ENCODE peak calls at places on chromosomes 6 and 20, in five cellular contexts. T is foreskin fibroblast, A is epithelial cell of esophagus, E is stomach, S is pancreas. B is an unnamed sample.

GRCh38 chr6:41021832-41022231 is 17.2 kb downstream of the UNC5CL start:
- DNase-seq in T (peak; percentile 51), A (peak; percentile 76), E (no peak), S (peak; percentile 56), B (no peak)

GRCh38 chr20:47428851-47429336 is 72.4 kb upstream of the ZMYND8 start:
- DNase-seq in T (no peak), A (no peak), E (no peak), S (no peak), B (no peak)

GRCh38 chr6:11030904-11031303 is 13.2 kb downstream of the ELOVL2 start:
- DNase-seq in T (no peak), A (no peak), E (no peak), S (no peak), B (no peak)

GRCh38 chr6:16764188-16764950 is 3.1 kb upstream of the ATXN1 start:
- DNase-seq in T (no peak), A (peak; percentile 50), E (no peak), S (no peak), B (no peak)

GRCh38 chr20:24389686-24390085 is 79.7 kb upstream of the SYNDIG1 start:
- DNase-seq in T (no peak), A (no peak), E (no peak), S (no peak), B (no peak)

GRCh38 chr6:36094786-36095496 is 35.4 kb upstream of the MAPK13 start:
- DNase-seq in T (peak; percentile 66), A (peak; percentile 75), E (peak; percentile 90), S (peak; percentile 80), B (peak; percentile 87)

GRCh38 chr6:56902551-56903464 is 52.1 kb upstream of the BEND6 start:
- DNase-seq in T (peak; percentile 54), A (peak; percentile 39), E (no peak), S (no peak), B (no peak)

GRCh38 chr6:156809034-156809433 is 31.9 kb downstream of the ARID1B start:
- DNase-seq in T (peak; percentile 74), A (no peak), E (no peak), S (no peak), B (no peak)

GRCh38 chr6:160036331-160036695 is 67.4 kb downstream of the IGF2R start:
- DNase-seq in T (no peak), A (no peak), E (no peak), S (no peak), B (no peak)

GRCh38 chr6:139388384-139388783 is 13.9 kb upstream of the CITED2 start:
- DNase-seq in T (no peak), A (no peak), E (no peak), S (no peak), B (no peak)

GRCh38 chr6:34526992-34527728 is 29.0 kb downstream of the SPDEF start:
- DNase-seq in T (peak; percentile 85), A (peak; percentile 95), E (peak; percentile 98), S (peak; percentile 98), B (peak; percentile 98)
- H3K4me3 ChIP-seq in T (peak overlapping the region; percentile 42), A (peak overlapping the region; percentile 20), E (peak overlapping the region; percentile 25), S (peak overlapping the region; percentile 19), B (peak overlapping the region; percentile 36)

GRCh38 chr20:52178691-52179090 is 12.9 kb downstream of the ZFP64 start:
- DNase-seq in T (no peak), A (no peak), E (no peak), S (no peak), B (no peak)

GRCh38 chr20:52172392-52173047 is 19.1 kb downstream of the ZFP64 start:
- DNase-seq in T (no peak), A (peak; percentile 4), E (no peak), S (no peak), B (no peak)

GRCh38 chr20:52179331-52180166 is 12.0 kb downstream of the ZFP64 start:
- DNase-seq in T (no peak), A (no peak), E (no peak), S (no peak), B (no peak)

GRCh38 chr20:52180167-52180840 is 11.3 kb downstream of the ZFP64 start:
- DNase-seq in T (no peak), A (no peak), E (no peak), S (no peak), B (no peak)

GRCh38 chr20:52175840-52176239 is 15.7 kb downstream of the ZFP64 start:
- DNase-seq in T (no peak), A (no peak), E (no peak), S (no peak), B (no peak)
- H3K4me3 ChIP-seq in T (no peak overlapping the region), A (no peak overlapping the region), E (no peak overlapping the region), S (no peak overlapping the region), B (no peak overlapping the region)

GRCh38 chr6:80104520-80104919 is 2.0 kb upstream of the BCKDHB start:
- DNase-seq in T (no peak), A (no peak), E (no peak), S (no peak), B (no peak)

GRCh38 chr6:80106418-80107235 is at the start of gene BCKDHB:
- DNase-seq in T (peak; percentile 98), A (peak; percentile 99), E (peak; percentile 98), S (peak; percentile 98), B (peak; percentile 99)

GRCh38 chr6:80105972-80106417 is 476 bp upstream of the BCKDHB start:
- DNase-seq in T (no peak), A (no peak), E (no peak), S (no peak), B (no peak)
- H3K4me3 ChIP-seq in T (peak overlapping the region; percentile 88), A (peak overlapping the region; percentile 84), E (peak overlapping the region; percentile 71), S (peak overlapping the region; percentile 70), B (peak overlapping the region; percentile 93)

GRCh38 chr20:5119143-5119434 is 669 bp downstream of the PCNA start:
- DNase-seq in T (no peak), A (no peak), E (no peak), S (no peak), B (no peak)
- H3K4me3 ChIP-seq in T (peak overlapping the region; percentile 87), A (peak overlapping the region; percentile 89), E (peak overlapping the region; percentile 70), S (peak overlapping the region; percentile 71), B (peak overlapping the region; percentile 90)

GRCh38 chr6:147421903-147422302 is 86.6 kb upstream of the SAMD5 start:
- DNase-seq in T (no peak), A (no peak), E (no peak), S (no peak), B (no peak)

GRCh38 chr6:147417954-147418353 is 90.5 kb upstream of the SAMD5 start:
- DNase-seq in T (no peak), A (no peak), E (no peak), S (no peak), B (no peak)

GRCh38 chr6:147423111-147423510 is 85.4 kb upstream of the SAMD5 start:
- DNase-seq in T (no peak), A (no peak), E (no peak), S (no peak), B (no peak)

GRCh38 chr6:147416622-147417021 is 91.9 kb upstream of the SAMD5 start:
- DNase-seq in T (no peak), A (no peak), E (no peak), S (no peak), B (no peak)

DNA sequence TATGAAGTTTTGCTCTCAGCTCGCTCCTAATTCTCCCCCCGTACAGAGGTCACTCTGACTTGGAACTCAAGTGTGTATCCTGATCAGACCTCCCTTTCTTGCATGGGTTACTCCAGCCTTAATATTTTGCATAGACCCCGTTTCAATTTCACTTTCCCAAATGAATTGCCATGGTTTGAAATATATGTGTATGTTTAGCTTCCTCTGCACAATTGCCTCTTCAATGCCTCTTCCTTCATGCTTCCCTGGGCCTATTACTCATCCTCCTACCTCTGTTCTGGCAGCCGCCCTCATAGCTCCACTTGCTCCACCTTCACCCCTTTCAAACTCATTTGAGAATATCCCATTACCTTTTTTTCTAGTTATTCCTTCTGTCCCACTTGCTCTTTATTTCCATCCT is 90.0 kb upstream of the SAMD5 start:
- DNase-seq in T (no peak), A (peak; percentile 17), E (no peak), S (no peak), B (no peak)
- H3K4me3 ChIP-seq in T (no peak overlapping the region), A (no peak overlapping the region), E (no peak overlapping the region), S (no peak overlapping the region), B (no peak overlapping the region)

DNA sequence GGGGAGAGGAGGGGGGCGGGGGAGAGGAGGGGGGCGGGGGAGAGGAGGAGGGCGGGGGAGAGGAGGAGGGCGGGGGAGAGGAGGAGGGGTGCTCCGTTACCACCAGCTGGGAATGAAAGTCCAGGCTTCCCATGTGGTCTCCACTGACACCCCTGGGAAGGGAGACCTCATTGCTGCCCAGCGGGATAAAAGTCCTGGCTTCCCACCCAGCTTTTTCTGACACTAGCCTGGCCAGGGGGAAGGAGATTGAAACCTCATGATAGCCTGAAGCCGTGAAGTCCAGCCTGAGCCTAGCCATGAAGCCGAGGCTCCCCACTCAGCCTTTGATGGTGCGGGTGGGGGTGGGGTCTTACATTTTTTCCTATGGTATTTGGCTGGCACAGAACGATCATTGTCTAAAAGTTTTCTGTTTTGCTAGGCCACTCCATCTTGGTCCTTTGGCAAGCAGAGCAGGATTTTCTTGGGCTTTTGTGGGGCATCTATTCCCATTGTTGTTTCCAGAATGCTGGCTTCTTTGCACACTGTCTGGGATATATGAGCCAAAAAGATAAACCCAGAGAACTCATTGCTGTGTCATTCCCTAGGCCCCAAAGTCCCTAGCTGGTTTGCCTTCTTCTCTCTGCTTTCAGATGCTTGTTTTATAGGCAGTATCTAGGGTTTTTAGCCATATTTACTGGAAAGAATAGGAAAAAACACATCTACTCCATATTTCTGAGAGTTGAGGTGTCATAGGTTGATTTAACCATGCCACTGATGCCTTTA is 67.9 kb upstream of the RNF24 start:
- DNase-seq in T (no peak), A (no peak), E (no peak), S (no peak), B (no peak)
- H3K4me3 ChIP-seq in T (no peak overlapping the region), A (no peak overlapping the region), E (no peak overlapping the region), S (no peak overlapping the region), B (no peak overlapping the region)

DNA sequence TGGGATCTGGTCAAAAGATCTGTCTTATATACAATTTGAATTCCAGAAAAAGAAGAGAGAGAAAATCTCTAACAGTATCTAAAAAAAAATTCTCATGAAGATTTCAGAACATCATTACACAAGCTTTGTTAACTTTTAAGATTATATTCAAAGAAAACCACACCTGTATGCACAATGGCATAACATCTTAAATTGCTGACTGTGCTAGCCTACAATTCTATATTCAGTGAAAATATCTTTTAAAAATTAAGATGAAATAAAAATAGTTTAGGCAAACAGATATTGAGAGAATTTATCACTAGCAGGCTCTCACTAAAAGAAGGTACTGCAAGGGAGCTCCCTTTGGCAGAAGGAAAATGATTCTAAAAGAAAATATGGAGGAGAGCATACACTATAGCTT is 100.3 kb downstream of the BCKDHB start:
- DNase-seq in T (no peak), A (no peak), E (no peak), S (no peak), B (no peak)
- H3K4me3 ChIP-seq in T (no peak overlapping the region), A (no peak overlapping the region), E (no peak overlapping the region), S (no peak overlapping the region), B (no peak overlapping the region)

GRCh38 chr6:1395941-1396908 is 6.8 kb downstream of the FOXF2 start:
- DNase-seq in T (no peak), A (no peak), E (peak; percentile 22), S (no peak), B (no peak)
- H3K4me3 ChIP-seq in T (peak overlapping the region; percentile 100), A (no peak overlapping the region), E (peak overlapping the region; percentile 4), S (no peak overlapping the region), B (peak overlapping the region; percentile 11)

B was measured in upper lobe of right lung.